ENCODE peak calls at places on chromosomes 1 and 21, in seven cellular contexts. One of them, this sample, is unnamed.

GRCh38 chr1:201172999-201173610 is 17.5 kb upstream of the IGFN1 start:
- DNase-seq in HTR-8/SVneo: no peak
- DNase-seq in astrocyte of the cerebellum: no peak
- DNase-seq in hepatocyte: peak
- DNase-seq in HEK293T: no peak
- DNase-seq in GDM1: no peak
- DNase-seq in hypothalamus: no peak
- DNase-seq in this sample: no peak

GRCh38 chr1:2377751-2378440 is 13.5 kb downstream of the MORN1 start:
- DNase-seq in hepatocyte: no peak
- DNase-seq in hypothalamus: no peak
- DNase-seq in astrocyte of the cerebellum: no peak
- DNase-seq in HEK293T: no peak
- DNase-seq in GDM1: no peak
- DNase-seq in HTR-8/SVneo: no peak
- DNase-seq in this sample: no peak

GRCh38 chr1:181099152-181100014 is 10.9 kb downstream of the IER5 start:
- DNase-seq in hepatocyte: peak
- DNase-seq in astrocyte of the cerebellum: no peak
- DNase-seq in hypothalamus: no peak
- DNase-seq in HEK293T: peak
- DNase-seq in GDM1: peak
- DNase-seq in HTR-8/SVneo: peak
- DNase-seq in this sample: no peak

GRCh38 chr1:165816801-165817497 is 10.5 kb upstream of the UCK2 start:
- DNase-seq in hepatocyte: peak
- DNase-seq in HEK293T: no peak
- DNase-seq in HTR-8/SVneo: no peak
- DNase-seq in astrocyte of the cerebellum: no peak
- DNase-seq in GDM1: no peak
- DNase-seq in hypothalamus: no peak
- DNase-seq in this sample: no peak

GRCh38 chr1:32215629-32216505 is 6.3 kb downstream of the TMEM234 start:
- DNase-seq in hepatocyte: peak
- DNase-seq in HEK293T: peak
- DNase-seq in astrocyte of the cerebellum: no peak
- DNase-seq in hypothalamus: peak
- DNase-seq in HTR-8/SVneo: peak
- DNase-seq in GDM1: peak
- DNase-seq in this sample: no peak

GRCh38 chr1:92987462-92987861 is 26.2 kb upstream of the DIPK1A start:
- DNase-seq in hepatocyte: no peak
- DNase-seq in hypothalamus: no peak
- DNase-seq in HTR-8/SVneo: no peak
- DNase-seq in GDM1: no peak
- DNase-seq in astrocyte of the cerebellum: no peak
- DNase-seq in HEK293T: no peak
- DNase-seq in this sample: no peak

GRCh38 chr1:206059354-206059915 is 6.5 kb downstream of the RHEX start:
- DNase-seq in HTR-8/SVneo: no peak
- DNase-seq in hypothalamus: no peak
- DNase-seq in HEK293T: no peak
- DNase-seq in GDM1: no peak
- DNase-seq in hepatocyte: no peak
- DNase-seq in astrocyte of the cerebellum: no peak
- DNase-seq in this sample: no peak

GRCh38 chr1:112445591-112445990 is 49.6 kb downstream of the CTTNBP2NL start:
- DNase-seq in astrocyte of the cerebellum: no peak
- DNase-seq in hypothalamus: no peak
- DNase-seq in hepatocyte: no peak
- DNase-seq in HEK293T: no peak
- DNase-seq in GDM1: no peak
- DNase-seq in HTR-8/SVneo: no peak
- DNase-seq in this sample: no peak

GRCh38 chr1:201141418-201141817 is 12.9 kb downstream of the TMEM9 start:
- DNase-seq in HTR-8/SVneo: no peak
- DNase-seq in hypothalamus: no peak
- DNase-seq in HEK293T: no peak
- DNase-seq in GDM1: no peak
- DNase-seq in astrocyte of the cerebellum: no peak
- DNase-seq in hepatocyte: no peak
- DNase-seq in this sample: no peak

GRCh38 chr1:245690153-245690552 is 535.4 kb downstream of the KIF26B start:
- DNase-seq in HTR-8/SVneo: no peak
- DNase-seq in GDM1: no peak
- DNase-seq in astrocyte of the cerebellum: peak
- DNase-seq in hypothalamus: peak
- DNase-seq in HEK293T: no peak
- DNase-seq in hepatocyte: no peak
- DNase-seq in this sample: no peak

GRCh38 chr1:35122311-35122710 is 43.1 kb downstream of the ZMYM1 start:
- DNase-seq in hypothalamus: no peak
- DNase-seq in HEK293T: no peak
- DNase-seq in astrocyte of the cerebellum: no peak
- DNase-seq in GDM1: no peak
- DNase-seq in hepatocyte: no peak
- DNase-seq in HTR-8/SVneo: no peak
- DNase-seq in this sample: no peak

GRCh38 chr1:26154750-26155149 is 4.1 kb upstream of the FAM110D start:
- DNase-seq in hypothalamus: no peak
- DNase-seq in astrocyte of the cerebellum: no peak
- DNase-seq in HTR-8/SVneo: no peak
- DNase-seq in GDM1: no peak
- DNase-seq in hepatocyte: no peak
- DNase-seq in HEK293T: peak
- DNase-seq in this sample: no peak

GRCh38 chr1:90973897-90974798 is 47.7 kb downstream of the ZNF644 start:
- DNase-seq in GDM1: no peak
- DNase-seq in hepatocyte: no peak
- DNase-seq in HEK293T: no peak
- DNase-seq in HTR-8/SVneo: peak
- DNase-seq in hypothalamus: no peak
- DNase-seq in astrocyte of the cerebellum: peak
- DNase-seq in this sample: peak

GRCh38 chr1:210364479-210364878 is 35.8 kb downstream of the HHAT start:
- DNase-seq in HEK293T: no peak
- DNase-seq in HTR-8/SVneo: no peak
- DNase-seq in astrocyte of the cerebellum: no peak
- DNase-seq in GDM1: no peak
- DNase-seq in hypothalamus: peak
- DNase-seq in hepatocyte: no peak
- DNase-seq in this sample: no peak

GRCh38 chr1:40438391-40439015 is 11.8 kb upstream of the ZFP69B start:
- DNase-seq in hypothalamus: no peak
- DNase-seq in GDM1: no peak
- DNase-seq in astrocyte of the cerebellum: no peak
- DNase-seq in HTR-8/SVneo: peak
- DNase-seq in HEK293T: peak
- DNase-seq in hepatocyte: peak
- DNase-seq in this sample: no peak

GRCh38 chr1:180609643-180610555 is 21.9 kb upstream of the XPR1 start:
- DNase-seq in GDM1: no peak
- DNase-seq in HEK293T: no peak
- DNase-seq in hypothalamus: no peak
- DNase-seq in astrocyte of the cerebellum: no peak
- DNase-seq in hepatocyte: peak
- DNase-seq in HTR-8/SVneo: no peak
- DNase-seq in this sample: no peak

GRCh38 chr1:60569189-60569588 is 495.6 kb upstream of the C1orf87 start:
- DNase-seq in HTR-8/SVneo: no peak
- DNase-seq in hepatocyte: no peak
- DNase-seq in HEK293T: no peak
- DNase-seq in astrocyte of the cerebellum: no peak
- DNase-seq in hypothalamus: no peak
- DNase-seq in GDM1: no peak
- DNase-seq in this sample: peak

GRCh38 chr1:3219005-3219724 is 150.2 kb downstream of the PRDM16 start:
- DNase-seq in hepatocyte: peak
- DNase-seq in hypothalamus: peak
- DNase-seq in HTR-8/SVneo: no peak
- DNase-seq in HEK293T: no peak
- DNase-seq in astrocyte of the cerebellum: peak
- DNase-seq in GDM1: no peak
- DNase-seq in this sample: peak

GRCh38 chr21:17731554-17731953 is 87.6 kb downstream of the C21orf91 start:
- DNase-seq in hepatocyte: no peak
- DNase-seq in HEK293T: no peak
- DNase-seq in hypothalamus: no peak
- DNase-seq in HTR-8/SVneo: no peak
- DNase-seq in astrocyte of the cerebellum: no peak
- DNase-seq in GDM1: no peak
- DNase-seq in this sample: no peak

GRCh38 chr1:161019767-161020572 is 982 bp downstream of the F11R start:
- DNase-seq in hepatocyte: no peak
- DNase-seq in astrocyte of the cerebellum: no peak
- DNase-seq in GDM1: peak
- DNase-seq in HEK293T: no peak
- DNase-seq in HTR-8/SVneo: no peak
- DNase-seq in hypothalamus: no peak
- DNase-seq in this sample: no peak

GRCh38 chr1:29684141-29684540 is 447.8 kb downstream of the PTPRU start:
- DNase-seq in GDM1: no peak
- DNase-seq in hypothalamus: no peak
- DNase-seq in hepatocyte: no peak
- DNase-seq in HTR-8/SVneo: no peak
- DNase-seq in astrocyte of the cerebellum: no peak
- DNase-seq in HEK293T: no peak
- DNase-seq in this sample: no peak

GRCh38 chr1:208219659-208220282 is 24.4 kb downstream of the PLXNA2 start:
- DNase-seq in hepatocyte: no peak
- DNase-seq in HTR-8/SVneo: peak
- DNase-seq in astrocyte of the cerebellum: no peak
- DNase-seq in HEK293T: no peak
- DNase-seq in hypothalamus: no peak
- DNase-seq in GDM1: peak
- DNase-seq in this sample: no peak

GRCh38 chr1:207327994-207328393 is 6.5 kb downstream of the CD55 start:
- DNase-seq in HTR-8/SVneo: no peak
- DNase-seq in astrocyte of the cerebellum: peak
- DNase-seq in hepatocyte: no peak
- DNase-seq in hypothalamus: no peak
- DNase-seq in HEK293T: no peak
- DNase-seq in GDM1: peak
- DNase-seq in this sample: no peak

GRCh38 chr1:35173516-35174224 is 19.3 kb downstream of the SFPQ start:
- DNase-seq in hypothalamus: no peak
- DNase-seq in hepatocyte: no peak
- DNase-seq in astrocyte of the cerebellum: no peak
- DNase-seq in HEK293T: no peak
- DNase-seq in HTR-8/SVneo: no peak
- DNase-seq in GDM1: no peak
- DNase-seq in this sample: no peak

GRCh38 chr1:224080082-224080774 is 33.7 kb upstream of the FBXO28 start:
- DNase-seq in HTR-8/SVneo: no peak
- DNase-seq in hepatocyte: no peak
- DNase-seq in HEK293T: no peak
- DNase-seq in GDM1: no peak
- DNase-seq in astrocyte of the cerebellum: no peak
- DNase-seq in hypothalamus: peak
- DNase-seq in this sample: no peak

GRCh38 chr1:226662704-226663326 is 76.3 kb downstream of the ITPKB start:
- DNase-seq in HEK293T: peak
- DNase-seq in hepatocyte: peak
- DNase-seq in HTR-8/SVneo: peak
- DNase-seq in astrocyte of the cerebellum: peak
- DNase-seq in hypothalamus: peak
- DNase-seq in GDM1: peak
- DNase-seq in this sample: peak

GRCh38 chr21:46369520-46370235 is 45.7 kb downstream of the PCNT start:
- DNase-seq in astrocyte of the cerebellum: no peak
- DNase-seq in GDM1: peak
- DNase-seq in HEK293T: no peak
- DNase-seq in hypothalamus: no peak
- DNase-seq in HTR-8/SVneo: no peak
- DNase-seq in hepatocyte: no peak
- DNase-seq in this sample: no peak

GRCh38 chr1:2639203-2639602 is 6.4 kb upstream of the MMEL1 start:
- DNase-seq in astrocyte of the cerebellum: no peak
- DNase-seq in HTR-8/SVneo: no peak
- DNase-seq in hepatocyte: no peak
- DNase-seq in HEK293T: no peak
- DNase-seq in GDM1: no peak
- DNase-seq in hypothalamus: no peak
- DNase-seq in this sample: no peak